ENCODE peak calls at places on chromosomes 5 and 9, in five cellular contexts. One of them, this sample, is unnamed.

GRCh38 chr5:80098951-80099350 is 63.8 kb downstream of the THBS4 start:
- DNase-seq in fibroblast of lung: no peak
- DNase-seq in CD8-positive, alpha-beta T cell: no peak
- DNase-seq in left cardiac atrium: no peak
- DNase-seq in NCI-H2107: no peak
- DNase-seq in this sample: no peak

GRCh38 chr5:170470808-170471404 is 32.9 kb upstream of the KCNIP1 start:
- DNase-seq in NCI-H2107: no peak
- DNase-seq in CD8-positive, alpha-beta T cell: no peak
- DNase-seq in left cardiac atrium: no peak
- DNase-seq in fibroblast of lung: no peak
- DNase-seq in this sample: no peak

GRCh38 chr9:84600739-84601138 is 68.8 kb upstream of the NTRK2 start:
- DNase-seq in CD8-positive, alpha-beta T cell: no peak
- DNase-seq in fibroblast of lung: no peak
- DNase-seq in left cardiac atrium: no peak
- DNase-seq in NCI-H2107: no peak
- DNase-seq in this sample: no peak

GRCh38 chr9:75847085-75847484 is 43.4 kb upstream of the PCSK5 start:
- DNase-seq in left cardiac atrium: no peak
- DNase-seq in CD8-positive, alpha-beta T cell: no peak
- DNase-seq in fibroblast of lung: no peak
- DNase-seq in NCI-H2107: no peak
- DNase-seq in this sample: no peak

GRCh38 chr5:6449465-6450158 is 953 bp downstream of the UBE2QL1 start:
- DNase-seq in CD8-positive, alpha-beta T cell: no peak
- DNase-seq in NCI-H2107: peak
- DNase-seq in fibroblast of lung: no peak
- DNase-seq in left cardiac atrium: no peak
- DNase-seq in this sample: no peak

GRCh38 chr9:130042931-130043653 is at the start of gene FNBP1:
- DNase-seq in fibroblast of lung: peak
- DNase-seq in CD8-positive, alpha-beta T cell: peak
- DNase-seq in NCI-H2107: peak
- DNase-seq in left cardiac atrium: peak
- DNase-seq in this sample: peak

GRCh38 chr9:74006935-74007334 is 490.2 kb upstream of the RORB start:
- DNase-seq in CD8-positive, alpha-beta T cell: no peak
- DNase-seq in left cardiac atrium: no peak
- DNase-seq in NCI-H2107: no peak
- DNase-seq in fibroblast of lung: no peak
- DNase-seq in this sample: no peak

GRCh38 chr9:118896356-118897000 is 472.8 kb downstream of the BRINP1 start:
- DNase-seq in fibroblast of lung: no peak
- DNase-seq in left cardiac atrium: no peak
- DNase-seq in CD8-positive, alpha-beta T cell: no peak
- DNase-seq in NCI-H2107: no peak
- DNase-seq in this sample: no peak

GRCh38 chr5:172438304-172438652 is 16.0 kb downstream of the SH3PXD2B start:
- DNase-seq in fibroblast of lung: no peak
- DNase-seq in left cardiac atrium: no peak
- DNase-seq in NCI-H2107: no peak
- DNase-seq in CD8-positive, alpha-beta T cell: no peak
- DNase-seq in this sample: no peak

GRCh38 chr9:974064-974992 is 2.1 kb upstream of the DMRT3 start:
- DNase-seq in left cardiac atrium: no peak
- DNase-seq in CD8-positive, alpha-beta T cell: no peak
- DNase-seq in fibroblast of lung: no peak
- DNase-seq in NCI-H2107: no peak
- DNase-seq in this sample: no peak

GRCh38 chr5:103693485-103693884 is 130.9 kb upstream of the NUDT12 start:
- DNase-seq in left cardiac atrium: no peak
- DNase-seq in CD8-positive, alpha-beta T cell: no peak
- DNase-seq in NCI-H2107: no peak
- DNase-seq in fibroblast of lung: no peak
- DNase-seq in this sample: no peak

GRCh38 chr5:142405814-142406395 is 81.1 kb upstream of the SPRY4 start:
- DNase-seq in NCI-H2107: no peak
- DNase-seq in left cardiac atrium: no peak
- DNase-seq in fibroblast of lung: no peak
- DNase-seq in CD8-positive, alpha-beta T cell: no peak
- DNase-seq in this sample: no peak

GRCh38 chr9:104927216-104927911 is 591 bp downstream of the ABCA1 start:
- DNase-seq in fibroblast of lung: peak
- DNase-seq in left cardiac atrium: no peak
- DNase-seq in NCI-H2107: no peak
- DNase-seq in CD8-positive, alpha-beta T cell: peak
- DNase-seq in this sample: peak

GRCh38 chr5:1332461-1333001 is 12.4 kb downstream of the CLPTM1L start:
- DNase-seq in fibroblast of lung: no peak
- DNase-seq in NCI-H2107: no peak
- DNase-seq in left cardiac atrium: no peak
- DNase-seq in CD8-positive, alpha-beta T cell: no peak
- DNase-seq in this sample: no peak

GRCh38 chr5:69493235-69493925 is 790 bp downstream of the OCLN start:
- DNase-seq in NCI-H2107: no peak
- DNase-seq in CD8-positive, alpha-beta T cell: no peak
- DNase-seq in left cardiac atrium: peak
- DNase-seq in fibroblast of lung: peak
- DNase-seq in this sample: no peak

GRCh38 chr9:108087781-108088180 is 598.2 kb upstream of the KLF4 start:
- DNase-seq in left cardiac atrium: no peak
- DNase-seq in NCI-H2107: no peak
- DNase-seq in CD8-positive, alpha-beta T cell: no peak
- DNase-seq in fibroblast of lung: no peak
- DNase-seq in this sample: peak

GRCh38 chr5:11955386-11955785 is 51.1 kb upstream of the CTNND2 start:
- DNase-seq in CD8-positive, alpha-beta T cell: no peak
- DNase-seq in NCI-H2107: no peak
- DNase-seq in left cardiac atrium: no peak
- DNase-seq in fibroblast of lung: no peak
- DNase-seq in this sample: no peak

GRCh38 chr5:172713113-172713808 is 57.7 kb downstream of the DUSP1 start:
- DNase-seq in CD8-positive, alpha-beta T cell: peak
- DNase-seq in fibroblast of lung: peak
- DNase-seq in NCI-H2107: no peak
- DNase-seq in left cardiac atrium: peak
- DNase-seq in this sample: peak

GRCh38 chr5:125894383-125894782 is 528.8 kb upstream of the GRAMD2B start:
- DNase-seq in NCI-H2107: no peak
- DNase-seq in CD8-positive, alpha-beta T cell: no peak
- DNase-seq in left cardiac atrium: no peak
- DNase-seq in fibroblast of lung: peak
- DNase-seq in this sample: no peak

GRCh38 chr9:36855443-36856315 is 178.4 kb downstream of the PAX5 start:
- DNase-seq in NCI-H2107: no peak
- DNase-seq in left cardiac atrium: no peak
- DNase-seq in fibroblast of lung: no peak
- DNase-seq in CD8-positive, alpha-beta T cell: peak
- DNase-seq in this sample: no peak

GRCh38 chr9:120152295-120152694 is 427.7 kb downstream of the CDK5RAP2 start:
- DNase-seq in left cardiac atrium: peak
- DNase-seq in fibroblast of lung: no peak
- DNase-seq in NCI-H2107: no peak
- DNase-seq in CD8-positive, alpha-beta T cell: no peak
- DNase-seq in this sample: peak

GRCh38 chr5:141779642-141780041 is 97.6 kb upstream of the ARAP3 start:
- DNase-seq in fibroblast of lung: peak
- DNase-seq in NCI-H2107: no peak
- DNase-seq in CD8-positive, alpha-beta T cell: no peak
- DNase-seq in left cardiac atrium: peak
- DNase-seq in this sample: peak

GRCh38 chr5:6350277-6351090 is 27.9 kb downstream of the MED10 start:
- DNase-seq in left cardiac atrium: no peak
- DNase-seq in NCI-H2107: no peak
- DNase-seq in fibroblast of lung: no peak
- DNase-seq in CD8-positive, alpha-beta T cell: no peak
- DNase-seq in this sample: no peak

GRCh38 chr5:164181604-164182003 is 676.2 kb downstream of the MAT2B start:
- DNase-seq in NCI-H2107: no peak
- DNase-seq in fibroblast of lung: no peak
- DNase-seq in left cardiac atrium: no peak
- DNase-seq in CD8-positive, alpha-beta T cell: no peak
- DNase-seq in this sample: no peak

GRCh38 chr5:67842806-67843205 is 372.8 kb upstream of the PIK3R1 start:
- DNase-seq in left cardiac atrium: no peak
- DNase-seq in CD8-positive, alpha-beta T cell: no peak
- DNase-seq in NCI-H2107: no peak
- DNase-seq in fibroblast of lung: peak
- DNase-seq in this sample: no peak

GRCh38 chr9:87725356-87725899 is 491 bp upstream of the CTSL start:
- DNase-seq in fibroblast of lung: no peak
- DNase-seq in CD8-positive, alpha-beta T cell: no peak
- DNase-seq in left cardiac atrium: no peak
- DNase-seq in NCI-H2107: no peak
- DNase-seq in this sample: peak

GRCh38 chr5:32936329-32936728 is 225.2 kb downstream of the NPR3 start:
- DNase-seq in fibroblast of lung: no peak
- DNase-seq in CD8-positive, alpha-beta T cell: no peak
- DNase-seq in left cardiac atrium: no peak
- DNase-seq in NCI-H2107: no peak
- DNase-seq in this sample: no peak

GRCh38 chr5:106962464-106963230 is 708.1 kb downstream of the EFNA5 start:
- DNase-seq in CD8-positive, alpha-beta T cell: no peak
- DNase-seq in fibroblast of lung: no peak
- DNase-seq in NCI-H2107: no peak
- DNase-seq in left cardiac atrium: no peak
- DNase-seq in this sample: no peak

GRCh38 chr9:133089271-133089671 is 27.5 kb downstream of the CEL start:
- DNase-seq in left cardiac atrium: no peak
- DNase-seq in NCI-H2107: peak
- DNase-seq in fibroblast of lung: no peak
- DNase-seq in CD8-positive, alpha-beta T cell: no peak
- DNase-seq in this sample: no peak

GRCh38 chr5:22787398-22787797 is 65.7 kb downstream of the CDH12 start:
- DNase-seq in fibroblast of lung: no peak
- DNase-seq in CD8-positive, alpha-beta T cell: no peak
- DNase-seq in NCI-H2107: no peak
- DNase-seq in left cardiac atrium: no peak
- DNase-seq in this sample: no peak

GRCh38 chr5:73189816-73190451 is 16.9 kb downstream of the TMEM174 start:
- DNase-seq in NCI-H2107: no peak
- DNase-seq in left cardiac atrium: no peak
- DNase-seq in fibroblast of lung: peak
- DNase-seq in CD8-positive, alpha-beta T cell: no peak
- DNase-seq in this sample: no peak

GRCh38 chr5:146185161-146185560 is 2.7 kb upstream of the LARS1 start:
- DNase-seq in left cardiac atrium: no peak
- DNase-seq in fibroblast of lung: no peak
- DNase-seq in CD8-positive, alpha-beta T cell: no peak
- DNase-seq in NCI-H2107: no peak
- DNase-seq in this sample: no peak

GRCh38 chr9:126698251-126698650 is 84.5 kb downstream of the LMX1B start:
- DNase-seq in CD8-positive, alpha-beta T cell: no peak
- DNase-seq in left cardiac atrium: no peak
- DNase-seq in NCI-H2107: no peak
- DNase-seq in fibroblast of lung: no peak
- DNase-seq in this sample: no peak

GRCh38 chr5:28397502-28397941 is 1359.1 kb upstream of the CDH9 start:
- DNase-seq in left cardiac atrium: no peak
- DNase-seq in NCI-H2107: no peak
- DNase-seq in CD8-positive, alpha-beta T cell: no peak
- DNase-seq in fibroblast of lung: no peak
- DNase-seq in this sample: no peak

GRCh38 chr5:41891066-41891707 is 13.0 kb upstream of the RIMOC1 start:
- DNase-seq in left cardiac atrium: no peak
- DNase-seq in NCI-H2107: no peak
- DNase-seq in CD8-positive, alpha-beta T cell: no peak
- DNase-seq in fibroblast of lung: no peak
- DNase-seq in this sample: no peak